ENCODE peak calls at places on chromosomes 4 and X, in eight cellular contexts. L, C, A, J, G, Y, N and Q are unnamed samples.
A peak's percentile ranks its signal among the peaks of the same experiment; 100 is the strongest.

GRCh38 chr4:168634276-168634802 is 137.5 kb downstream of the PALLD start:
- DNase-seq in A (peak; percentile 72), G (no peak), C (no peak), Y (peak; percentile 84), L (peak; percentile 98), J (no peak), N (peak; percentile 97), Q (no peak)

GRCh38 chr4:70277121-70277520 is 34.7 kb downstream of the CSN3 start:
- DNase-seq in C (no peak), L (no peak), A (no peak), N (no peak), G (no peak), J (no peak), Y (no peak), Q (no peak)

GRCh38 chr4:14333616-14334015 is 668.7 kb upstream of the CPEB2 start:
- DNase-seq in N (no peak), A (no peak), G (no peak), C (no peak), J (no peak), Y (no peak), L (no peak), Q (no peak)

GRCh38 chr4:6199344-6199921 is 916 bp downstream of the JAKMIP1 start:
- DNase-seq in N (no peak), Y (no peak), C (no peak), A (peak; percentile 18), L (no peak), G (no peak), J (no peak), Q (no peak)

GRCh38 chr4:56215901-56216300 is 171.4 kb downstream of the AASDH start:
- DNase-seq in N (no peak), J (no peak), Y (no peak), L (peak; percentile 17), C (no peak), A (peak; percentile 69), G (no peak), Q (no peak)

GRCh38 chrX:103846395-103846794 is 14.3 kb upstream of the RAB9B start:
- DNase-seq in J (no peak), G (no peak), Y (no peak), N (no peak), A (no peak), L (no peak), C (no peak), Q (no peak)

GRCh38 chrX:123013141-123013540 is 170.9 kb upstream of the GRIA3 start:
- DNase-seq in C (no peak), L (peak; percentile 59), A (no peak), J (no peak), G (no peak), Y (no peak), N (no peak), Q (no peak)

GRCh38 chrX:105375816-105376215 is 155.3 kb upstream of the TEX13A start:
- DNase-seq in J (no peak), L (peak; percentile 5), N (peak; percentile 35), A (no peak), C (no peak), G (peak; percentile 5), Y (no peak), Q (no peak)

GRCh38 chrX:70476934-70477733 is 32.5 kb downstream of the DLG3 start:
- DNase-seq in Y (no peak), G (peak; percentile 11), J (peak; percentile 69), N (peak; percentile 49), A (peak; percentile 58), C (no peak), L (peak; percentile 26), Q (no peak)

GRCh38 chrX:39385022-39385421 is 583.8 kb downstream of the MID1IP1 start:
- DNase-seq in N (no peak), A (no peak), C (no peak), L (no peak), J (no peak), Y (no peak), G (no peak), Q (no peak)

GRCh38 chrX:68420559-68420958 is 12.7 kb downstream of the OPHN1 start:
- DNase-seq in G (no peak), J (no peak), N (no peak), C (no peak), Y (no peak), A (no peak), L (peak; percentile 45), Q (no peak)

GRCh38 chrX:119189586-119189985 is 46.5 kb upstream of the PGRMC1 start:
- DNase-seq in L (peak; percentile 93), C (no peak), N (no peak), J (no peak), A (peak; percentile 8), G (peak; percentile 35), Y (no peak), Q (no peak)

GRCh38 chr4:186755550-186756519 is 32.2 kb upstream of the FAT1 start:
- DNase-seq in C (no peak), J (no peak), L (no peak), Y (no peak), N (no peak), G (no peak), A (peak; percentile 52), Q (no peak)

GRCh38 chr4:8356856-8357255 is 83.7 kb downstream of the ACOX3 start:
- DNase-seq in G (no peak), C (no peak), N (no peak), A (no peak), L (no peak), J (no peak), Y (no peak), Q (no peak)

DNA sequence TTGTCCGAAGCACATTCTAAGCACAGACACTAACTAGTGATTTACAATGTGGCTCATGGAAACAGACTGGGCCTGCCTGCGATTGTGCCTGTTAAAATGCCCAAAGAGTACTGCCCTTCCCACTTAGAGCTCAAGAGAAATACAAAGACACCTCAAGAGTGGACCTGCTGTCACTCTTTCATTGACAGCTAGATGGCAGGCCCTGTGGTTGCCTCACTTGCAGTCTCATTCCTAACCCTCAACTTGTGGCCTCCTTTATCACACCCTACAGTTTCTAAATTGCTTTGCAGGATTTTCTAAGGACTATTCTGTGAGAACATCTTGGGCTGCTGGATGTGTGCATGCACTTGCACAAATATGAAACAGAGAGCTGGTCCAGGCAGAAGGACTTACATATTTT is 331.0 kb upstream of the EMCN start:
- DNase-seq in C (no peak), Y (no peak), L (no peak), G (no peak), J (no peak), N (no peak), A (peak; percentile 34), Q (no peak)
- TF ChIP-seq CTCF in C (peak; percentile 33), Y (no peak), L (no peak), G (no peak), J (no peak), N (peak; percentile 14), A (peak; percentile 30), Q (peak; percentile 20)

GRCh38 chr4:9893329-9894108 is 112.1 kb downstream of the DRD5 start:
- DNase-seq in L (no peak), N (no peak), J (no peak), G (no peak), A (no peak), Y (no peak), C (no peak), Q (no peak)

GRCh38 chr4:9894604-9895361 is 113.3 kb downstream of the DRD5 start:
- DNase-seq in C (no peak), J (no peak), G (no peak), N (no peak), Y (no peak), L (no peak), A (no peak), Q (no peak)

GRCh38 chr4:9901262-9901661 is 119.8 kb downstream of the DRD5 start:
- DNase-seq in Y (no peak), J (no peak), C (no peak), L (no peak), G (no peak), N (no peak), A (no peak), Q (no peak)

DNA sequence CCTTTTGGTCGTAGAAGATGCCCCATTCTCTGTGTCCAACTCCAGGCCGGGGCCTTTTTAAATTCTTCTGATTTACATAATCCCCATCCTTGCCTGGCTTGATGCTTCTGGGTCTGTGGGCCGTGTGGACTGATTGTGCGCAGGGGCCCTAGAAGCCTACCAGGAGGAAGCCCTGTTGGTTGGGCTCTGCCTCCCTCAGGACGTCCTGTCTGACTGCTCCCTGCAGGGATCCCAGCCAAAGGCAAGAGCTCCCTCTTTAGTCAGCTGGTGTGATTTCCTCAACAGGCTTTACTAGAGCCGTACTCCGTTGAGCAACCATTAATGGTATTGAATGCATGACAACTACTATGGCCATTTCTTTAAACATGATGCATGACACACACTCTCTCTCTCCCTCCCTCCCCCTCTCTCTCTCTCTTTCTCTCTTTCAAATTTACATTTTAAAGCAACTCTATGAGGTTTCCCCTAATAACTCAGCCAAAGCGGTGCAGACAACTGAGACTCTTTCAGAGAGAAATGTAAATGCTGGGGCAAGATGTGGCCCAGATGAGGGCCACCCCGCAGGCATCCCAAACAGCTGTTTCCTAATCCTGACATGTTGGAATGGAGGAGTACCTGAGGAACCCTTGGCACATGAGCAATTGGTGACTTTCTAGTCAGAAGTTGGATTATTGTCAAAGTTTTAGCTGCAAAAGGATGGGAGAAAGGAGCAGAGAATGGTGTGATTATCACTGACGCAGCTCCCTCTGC is 117.3 kb downstream of the DRD5 start:
- DNase-seq in N (no peak), Y (no peak), G (peak; percentile 10), A (peak; percentile 74), C (no peak), J (no peak), L (peak; percentile 21), Q (peak; percentile 39)
- TF ChIP-seq CTCF in N (no peak), Y (no peak), G (peak; percentile 21), A (peak; percentile 55), C (no peak), J (no peak), L (peak; percentile 15), Q (peak; percentile 83)

GRCh38 chr4:113899260-113900177 is 79.9 kb downstream of the ARSJ start:
- DNase-seq in G (no peak), J (no peak), L (no peak), C (peak; percentile 45), Y (no peak), A (no peak), N (no peak), Q (no peak)

GRCh38 chr4:113907559-113907958 is 71.9 kb downstream of the ARSJ start:
- DNase-seq in Y (no peak), A (no peak), N (no peak), G (no peak), C (no peak), J (no peak), L (no peak), Q (no peak)

GRCh38 chr4:113905301-113905700 is 74.1 kb downstream of the ARSJ start:
- DNase-seq in Y (no peak), J (no peak), A (no peak), L (peak; percentile 61), G (no peak), N (no peak), C (no peak), Q (no peak)

GRCh38 chr4:113901994-113902787 is 77.3 kb downstream of the ARSJ start:
- DNase-seq in G (no peak), L (no peak), J (peak; percentile 88), Y (no peak), C (no peak), A (peak; percentile 63), N (no peak), Q (peak; percentile 97)
- TF ChIP-seq CTCF in G (no peak), L (no peak), J (peak; percentile 53), Y (no peak), C (no peak), A (peak; percentile 33), N (no peak), Q (peak; percentile 84)

GRCh38 chrX:136623400-136623799 is 24.6 kb upstream of the CD40LG start:
- DNase-seq in G (no peak), Y (no peak), L (no peak), A (no peak), N (no peak), C (no peak), J (no peak), Q (no peak)
- TF ChIP-seq CTCF in G (no peak), Y (no peak), L (no peak), A (no peak), N (no peak), C (no peak), J (no peak), Q (no peak)